ENCODE peak calls at places on chromosomes 13 and 19, in nine cellular contexts. R is WERI-Rb-1; N is ovary; C is hepatocyte; B is lower lobe of right lung; X is CD4-positive, CD25-positive, alpha-beta regulatory T cell; P is OCI-LY7; O is heart right ventricle; M is ascending aorta. L is an unnamed sample.

GRCh38 chr19:28422791-28423650 is 789.9 kb downstream of the UQCRFS1 start:
- DNase-seq in R (no peak), N (no peak), C (no peak), B (no peak), X (no peak), P (no peak), O (no peak), M (no peak), L (no peak)

GRCh38 chr19:31386806-31387205 is 37.6 kb upstream of the TSHZ3 start:
- DNase-seq in R (no peak), N (no peak), C (no peak), B (no peak), X (no peak), P (no peak), O (no peak), M (no peak), L (no peak)

GRCh38 chr19:47699360-47699917 is 13.8 kb upstream of the EHD2 start:
- DNase-seq in R (peak; percentile 79), N (peak; percentile 58), C (peak; percentile 69), B (peak; percentile 66), X (peak; percentile 21), P (peak; percentile 60), O (no peak), M (no peak), L (peak; percentile 73)

GRCh38 chr13:99688776-99689175 is 187.5 kb downstream of the TM9SF2 start:
- DNase-seq in R (no peak), N (no peak), C (no peak), B (no peak), X (no peak), P (no peak), O (no peak), M (no peak), L (no peak)

GRCh38 chr13:99647593-99647980 is 146.3 kb downstream of the TM9SF2 start:
- DNase-seq in R (no peak), N (no peak), C (no peak), B (no peak), X (no peak), P (no peak), O (no peak), M (no peak), L (no peak)

GRCh38 chr19:55477905-55478304 is 1.5 kb downstream of the ZNF628 start:
- DNase-seq in R (no peak), N (no peak), C (no peak), B (no peak), X (no peak), P (no peak), O (no peak), M (no peak), L (peak; percentile 21)

GRCh38 chr19:33558846-33559245 is 37.3 kb upstream of the PEPD start:
- DNase-seq in R (no peak), N (no peak), C (no peak), B (no peak), X (no peak), P (no peak), O (no peak), M (no peak), L (no peak)

GRCh38 chr13:46124967-46125933 is 20.4 kb upstream of the CPB2 start:
- DNase-seq in R (no peak), N (no peak), C (no peak), B (no peak), X (no peak), P (no peak), O (no peak), M (no peak), L (no peak)

GRCh38 chr13:25727776-25728175 is 324.0 kb downstream of the SHISA2 start:
- DNase-seq in R (no peak), N (no peak), C (no peak), B (no peak), X (no peak), P (no peak), O (no peak), M (no peak), L (no peak)

GRCh38 chr19:4061178-4061682 is 5.5 kb downstream of the ZBTB7A start:
- DNase-seq in R (no peak), N (peak; percentile 72), C (peak; percentile 85), B (peak; percentile 92), X (no peak), P (peak; percentile 46), O (peak; percentile 83), M (peak; percentile 58), L (peak; percentile 89)

GRCh38 chr19:48284891-48285290 is 15.0 kb downstream of the ZNF114 start:
- DNase-seq in R (no peak), N (no peak), C (no peak), B (no peak), X (no peak), P (no peak), O (no peak), M (no peak), L (no peak)

GRCh38 chr19:30340724-30341595 is 31.2 kb upstream of the ZNF536 start:
- DNase-seq in R (no peak), N (no peak), C (peak; percentile 44), B (no peak), X (no peak), P (no peak), O (no peak), M (no peak), L (no peak)

GRCh38 chr19:45878043-45878794 is 7.7 kb downstream of the IRF2BP1 start:
- DNase-seq in R (no peak), N (no peak), C (peak; percentile 71), B (no peak), X (no peak), P (no peak), O (no peak), M (no peak), L (no peak)

GRCh38 chr13:37956536-37956935 is 87.0 kb upstream of the TRPC4 start:
- DNase-seq in R (no peak), N (no peak), C (no peak), B (no peak), X (no peak), P (no peak), O (no peak), M (no peak), L (no peak)

GRCh38 chr19:48568345-48568886 is 16.4 kb downstream of the SULT2B1 start:
- DNase-seq in R (peak; percentile 69), N (peak; percentile 78), C (peak; percentile 91), B (peak; percentile 85), X (no peak), P (no peak), O (peak; percentile 84), M (peak; percentile 71), L (peak; percentile 92)

GRCh38 chr19:42311612-42312160 is 1.4 kb upstream of the TMEM145 start:
- DNase-seq in R (peak; percentile 48), N (no peak), C (no peak), B (no peak), X (no peak), P (no peak), O (no peak), M (no peak), L (no peak)

GRCh38 chr13:27022571-27023311 is 148.9 kb downstream of the USP12 start:
- DNase-seq in R (peak; percentile 8), N (no peak), C (peak; percentile 65), B (no peak), X (no peak), P (no peak), O (no peak), M (no peak), L (no peak)

GRCh38 chr19:55209430-55210119 is at the start of gene PTPRH:
- DNase-seq in R (no peak), N (no peak), C (peak; percentile 54), B (no peak), X (no peak), P (no peak), O (no peak), M (no peak), L (no peak)

GRCh38 chr19:47541507-47541906 is 26.6 kb upstream of the NAPA start:
- DNase-seq in R (no peak), N (no peak), C (no peak), B (no peak), X (no peak), P (no peak), O (no peak), M (no peak), L (no peak)

GRCh38 chr13:102395174-102395573 is 6.7 kb downstream of the FGF14 start:
- DNase-seq in R (no peak), N (no peak), C (no peak), B (no peak), X (no peak), P (no peak), O (no peak), M (no peak), L (no peak)

GRCh38 chr13:31797154-31797775 is 57.9 kb downstream of the RXFP2 start:
- DNase-seq in R (no peak), N (no peak), C (peak; percentile 57), B (no peak), X (no peak), P (no peak), O (no peak), M (no peak), L (no peak)

GRCh38 chr13:36841411-36841810 is 22.4 kb downstream of the RFXAP start:
- DNase-seq in R (no peak), N (no peak), C (no peak), B (no peak), X (no peak), P (no peak), O (no peak), M (no peak), L (no peak)

GRCh38 chr19:3699071-3699740 is 1.1 kb downstream of the PIP5K1C start:
- DNase-seq in R (peak; percentile 69), N (peak; percentile 54), C (peak; percentile 48), B (peak; percentile 74), X (no peak), P (peak; percentile 39), O (peak; percentile 49), M (no peak), L (peak; percentile 60)

GRCh38 chr13:110109140-110109783 is 197.7 kb downstream of the COL4A1 start:
- DNase-seq in R (no peak), N (no peak), C (no peak), B (no peak), X (no peak), P (no peak), O (no peak), M (no peak), L (no peak)
- H3K27ac ChIP-seq in R (no peak overlapping the region), N (no peak overlapping the region), C (no peak overlapping the region), B (no peak overlapping the region), X (no peak overlapping the region), P (no peak overlapping the region), O (peak overlapping the region; percentile 72), M (peak overlapping the region; percentile 44), L (peak overlapping the region; percentile 63)

GRCh38 chr13:112117258-112117954 is 50.5 kb downstream of the SOX1 start:
- DNase-seq in R (peak; percentile 6), N (no peak), C (no peak), B (no peak), X (no peak), P (no peak), O (no peak), M (no peak), L (no peak)
- H3K9me3 ChIP-seq in R (peaks cover 16% of the 10 kb centered on the region), N (no peaks in the 10 kb centered on the region), C (no peaks in the 10 kb centered on the region), B (no peaks in the 10 kb centered on the region), X (no peaks in the 10 kb centered on the region), P (no peaks in the 10 kb centered on the region), O (no peaks in the 10 kb centered on the region), M (no peaks in the 10 kb centered on the region), L (no peaks in the 10 kb centered on the region)

GRCh38 chr19:10325732-10326131 is 7.6 kb downstream of the RAVER1 start:
- DNase-seq in R (no peak), N (no peak), C (no peak), B (no peak), X (no peak), P (no peak), O (no peak), M (no peak), L (no peak)
- H3K36me3 ChIP-seq in R (peaks cover 97% of the 10 kb centered on the region), N (no peaks in the 10 kb centered on the region), C (no peaks in the 10 kb centered on the region), B (peaks cover 100% of the 10 kb centered on the region), X (peaks cover 81% of the 10 kb centered on the region), P (peaks cover 100% of the 10 kb centered on the region), O (peaks cover 10% of the 10 kb centered on the region), M (peaks cover 97% of the 10 kb centered on the region), L (no peaks in the 10 kb centered on the region)

GRCh38 chr19:34994643-34995471 is 5.3 kb upstream of the GRAMD1A start:
- DNase-seq in R (no peak), N (peak; percentile 72), C (peak; percentile 72), B (peak; percentile 70), X (no peak), P (no peak), O (no peak), M (no peak), L (no peak)
- H3K27ac ChIP-seq in R (no peak overlapping the region), N (peak overlapping the region; percentile 14), C (peak overlapping the region; percentile 81), B (peak overlapping the region; percentile 79), X (no peak overlapping the region), P (no peak overlapping the region), O (peak overlapping the region; percentile 85), M (peak overlapping the region; percentile 63), L (peak overlapping the region; percentile 74)